ENCODE peak calls at places on chromosomes 12 and 14, in four cellular contexts. F is T-helper 17 cell; M is fibroblast of pulmonary artery; T is stimulated activated CD8-positive, alpha-beta memory T cell treated with anti-CD3 and anti-CD28 coated beads, Interleukin-2, amount 100 ng/mL, for 1 hour. N is an unnamed sample.

GRCh38 chr12:117361905-117362304 is 479 bp upstream of the NOS1 start:
- DNase-seq in F (no peak), M (no peak), T (no peak), N (no peak)

GRCh38 chr14:73058923-73059311 is 583 bp downstream of the RBM25 start:
- DNase-seq in F (no peak), M (no peak), T (no peak), N (no peak)

GRCh38 chr12:12333980-12334709 is 15.9 kb downstream of the MANSC1 start:
- DNase-seq in F (peak), M (peak), T (peak), N (no peak)

GRCh38 chr14:69674546-69675245 is 63.3 kb downstream of the SUSD6 start:
- DNase-seq in F (no peak), M (no peak), T (no peak), N (no peak)

GRCh38 chr12:53098982-53099651 is 1.6 kb downstream of the IGFBP6 start:
- DNase-seq in F (peak), M (peak), T (peak), N (peak)

GRCh38 chr12:113092478-113093408 is 36.2 kb downstream of the DTX1 start:
- DNase-seq in F (no peak), M (no peak), T (no peak), N (no peak)

GRCh38 chr14:99548871-99549270 is 55.1 kb downstream of the CCDC85C start:
- DNase-seq in F (no peak), M (no peak), T (no peak), N (no peak)

GRCh38 chr12:13175499-13175898 is 21.0 kb upstream of the EMP1 start:
- DNase-seq in F (no peak), M (no peak), T (no peak), N (no peak)

GRCh38 chr12:44875954-44876553 is at the start of gene NELL2:
- DNase-seq in F (peak), M (peak), T (no peak), N (no peak)

GRCh38 chr14:74531467-74531866 is 37.9 kb downstream of the ISCA2 start:
- DNase-seq in F (no peak), M (peak), T (no peak), N (no peak)

GRCh38 chr12:52091869-52092268 is 12.4 kb downstream of the SMIM41 start:
- DNase-seq in F (no peak), M (no peak), T (no peak), N (no peak)

GRCh38 chr14:54147285-54147684 is 190.7 kb upstream of the BMP4 start:
- DNase-seq in F (no peak), M (peak), T (no peak), N (peak)

GRCh38 chr14:34237098-34237497 is 224.9 kb downstream of the SPTSSA start:
- DNase-seq in F (no peak), M (no peak), T (no peak), N (no peak)

GRCh38 chr14:89357655-89358297 is 59.3 kb downstream of the FOXN3 start:
- DNase-seq in F (no peak), M (no peak), T (no peak), N (no peak)

GRCh38 chr12:26744697-26745440 is 88.1 kb downstream of the ITPR2 start:
- DNase-seq in F (no peak), M (no peak), T (no peak), N (no peak)